ENCODE peak calls at places on chromosomes 2 and 18, in five cellular contexts. R, N, Q, B and Z are unnamed samples.

GRCh38 chr2:113126845-113127645 is at the start of gene IL1RN:
- DNase-seq in R (peak), N (peak), Q (no peak), B (no peak), Z (peak)

GRCh38 chr2:7633556-7634153 is 716.4 kb downstream of the RNF144A start:
- DNase-seq in R (no peak), N (no peak), Q (no peak), B (no peak), Z (no peak)

GRCh38 chr18:61394983-61395382 is 61.8 kb downstream of the CDH20 start:
- DNase-seq in R (no peak), N (no peak), Q (peak), B (no peak), Z (no peak)

GRCh38 chr18:45588284-45588683 is 27.0 kb upstream of the SLC14A2 start:
- DNase-seq in R (no peak), N (no peak), Q (peak), B (no peak), Z (no peak)

GRCh38 chr2:79210274-79210917 is 50.8 kb upstream of the REG3A start:
- DNase-seq in R (no peak), N (no peak), Q (no peak), B (no peak), Z (no peak)

GRCh38 chr2:120632796-120633646 is 102.6 kb upstream of the GLI2 start:
- DNase-seq in R (no peak), N (peak), Q (no peak), B (no peak), Z (no peak)

GRCh38 chr2:38461470-38461869 is 84.4 kb upstream of the ATL2 start:
- DNase-seq in R (no peak), N (no peak), Q (no peak), B (no peak), Z (no peak)

GRCh38 chr2:172995323-172996244 is 80.1 kb upstream of the MAP3K20 start:
- DNase-seq in R (no peak), N (peak), Q (peak), B (no peak), Z (no peak)

GRCh38 chr2:133045787-133046186 is 375.8 kb upstream of the LYPD1 start:
- DNase-seq in R (no peak), N (no peak), Q (no peak), B (no peak), Z (no peak)

GRCh38 chr2:167832840-167833239 is 414.6 kb downstream of the STK39 start:
- DNase-seq in R (no peak), N (no peak), Q (no peak), B (no peak), Z (no peak)

GRCh38 chr2:137925599-137925998 is 38.7 kb upstream of the HNMT start:
- DNase-seq in R (no peak), N (no peak), Q (no peak), B (no peak), Z (no peak)

GRCh38 chr2:178949151-178949550 is 100.8 kb downstream of the CCDC141 start:
- DNase-seq in R (no peak), N (no peak), Q (no peak), B (no peak), Z (no peak)

GRCh38 chr2:147198651-147199171 is 646.1 kb upstream of the ACVR2A start:
- DNase-seq in R (no peak), N (no peak), Q (no peak), B (no peak), Z (no peak)

GRCh38 chr2:217356795-217357194 is 496.9 kb upstream of the TNP1 start:
- DNase-seq in R (peak), N (no peak), Q (peak), B (no peak), Z (no peak)

GRCh38 chr2:180367831-180368230 is 360.7 kb upstream of the CWC22 start:
- DNase-seq in R (no peak), N (no peak), Q (peak), B (no peak), Z (no peak)

GRCh38 chr2:16031848-16032159 is 91.5 kb downstream of the MYCN start:
- DNase-seq in R (no peak), N (no peak), Q (no peak), B (no peak), Z (peak)

DNA sequence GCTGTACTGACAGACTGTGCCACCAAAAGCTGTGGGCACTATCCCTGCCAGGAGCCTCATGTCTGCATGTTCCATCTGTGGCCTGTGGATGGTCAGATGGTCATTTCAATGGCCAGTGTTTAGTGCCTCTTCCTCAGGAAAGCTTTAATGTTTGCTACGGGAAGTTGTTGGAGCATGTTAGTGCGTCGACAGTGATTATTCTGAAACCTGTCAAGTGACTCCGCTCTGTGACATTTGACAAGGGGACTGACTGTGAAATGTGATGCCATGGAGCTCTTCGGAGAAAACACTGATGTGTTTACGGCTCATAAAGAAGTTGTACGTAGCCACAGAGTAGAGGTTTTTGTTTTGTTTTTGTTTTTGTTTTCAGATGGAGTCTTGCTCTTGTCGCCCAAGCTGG is 18.7 kb upstream of the RGPD4 start:
- DNase-seq in R (no peak), N (no peak), Q (no peak), B (no peak), Z (no peak)
- TF ChIP-seq CTCF in R (no peak), N (no peak), Q (no peak), B (no peak), Z (no peak)

GRCh38 chr2:36570416-36570815 is 27.6 kb downstream of the FEZ2 start:
- DNase-seq in R (no peak), N (no peak), Q (no peak), B (no peak), Z (no peak)
- H3K27ac ChIP-seq in R (peak), N (no peak), Q (no peak), B (no peak), Z (no peak)

DNA sequence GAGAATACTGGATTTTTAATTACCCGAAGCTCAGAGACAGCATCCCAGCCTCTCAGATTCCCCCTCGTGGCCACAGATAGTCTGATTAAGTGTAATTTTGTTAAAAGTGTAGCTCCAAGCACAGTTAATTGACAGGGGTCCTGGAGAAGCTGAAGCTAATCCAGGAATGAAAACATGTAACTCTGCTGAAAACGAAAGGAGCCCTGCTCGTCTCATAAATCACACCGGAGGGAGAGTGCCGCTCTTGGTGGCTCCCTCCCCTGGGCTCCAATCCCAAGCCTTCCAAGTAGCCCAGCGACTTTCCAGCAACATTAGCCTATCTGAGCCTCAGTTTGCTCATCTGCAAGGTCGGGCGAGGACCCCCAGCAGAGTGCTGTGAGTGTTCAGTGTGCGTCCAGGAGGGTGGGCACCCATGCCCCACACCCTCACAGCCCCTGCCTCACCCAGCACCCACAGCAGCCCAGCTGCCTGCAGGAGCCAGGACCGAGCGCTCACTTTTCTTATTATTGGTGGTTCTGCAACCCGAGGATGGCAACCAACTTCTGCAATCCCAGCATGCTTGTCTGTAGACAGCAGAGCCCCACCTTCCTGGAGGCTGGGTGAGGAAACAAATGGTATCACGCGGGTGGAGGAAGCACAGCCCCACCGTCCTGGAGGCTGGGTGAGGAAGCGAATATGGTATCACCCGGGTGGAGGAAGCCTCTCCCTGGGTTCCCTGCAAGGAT is 220.8 kb upstream of the RAB6C start:
- DNase-seq in R (peak), N (no peak), Q (peak), B (no peak), Z (peak)
- H3K4me3 ChIP-seq in R (peak), N (no peak), Q (no peak), B (no peak), Z (no peak)

DNA sequence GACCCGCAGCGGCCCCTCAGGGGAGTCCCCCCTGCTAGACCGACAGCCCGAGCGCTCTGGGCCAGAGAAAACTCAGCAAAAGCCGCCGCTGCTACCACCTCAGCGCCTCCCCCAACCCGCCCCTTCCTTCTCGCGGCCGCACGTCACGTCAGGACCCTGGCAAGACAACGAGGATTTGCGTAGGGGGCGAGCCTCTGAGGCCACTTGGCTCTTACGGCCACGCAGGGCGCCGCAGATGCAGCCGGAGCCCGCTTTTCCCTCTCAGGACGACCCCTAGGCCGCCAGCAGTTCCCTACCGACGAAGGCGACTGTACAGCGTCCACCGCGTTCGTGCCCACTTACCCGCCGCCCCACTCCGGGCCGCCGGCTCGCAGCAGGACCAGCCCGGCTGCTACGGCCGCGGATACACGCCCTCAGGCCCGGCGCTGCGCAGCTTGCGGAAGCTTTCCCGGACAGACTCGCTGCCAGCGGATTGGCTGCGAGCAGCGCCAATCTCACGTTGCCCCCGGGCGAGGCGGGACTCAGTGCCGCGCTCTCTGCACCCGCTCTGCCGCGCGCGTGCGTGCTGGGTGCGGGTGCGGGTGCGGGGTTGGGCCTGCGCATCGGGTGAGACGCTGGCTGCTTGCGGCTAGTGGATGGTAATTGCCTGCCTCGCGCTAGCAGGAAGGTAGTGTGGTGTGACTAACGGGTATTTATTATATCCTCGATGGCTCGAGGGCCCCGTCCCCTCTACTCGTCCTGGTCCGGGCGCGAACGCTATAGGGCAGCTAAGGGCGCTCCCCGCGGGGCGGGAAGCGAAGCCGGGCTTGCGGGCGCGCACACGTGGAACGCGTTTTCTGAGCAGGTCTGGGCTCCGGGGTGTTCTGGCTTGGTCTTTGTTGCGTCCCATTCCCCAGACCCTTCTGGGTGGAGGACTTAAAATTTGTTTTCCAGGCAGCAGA is at the start of the genes ORMDL1 and PMS1:
- DNase-seq in R (peak), N (peak), Q (peak), B (peak), Z (peak)
- TF ChIP-seq CTCF in R (no peak), N (no peak), Q (no peak), B (no peak), Z (no peak)

GRCh38 chr2:111186933-111187332 is 66.2 kb downstream of the BCL2L11 start:
- DNase-seq in R (no peak), N (no peak), Q (no peak), B (no peak), Z (no peak)
- H3K27ac ChIP-seq in R (no peak), N (no peak), Q (no peak), B (no peak), Z (no peak)

DNA sequence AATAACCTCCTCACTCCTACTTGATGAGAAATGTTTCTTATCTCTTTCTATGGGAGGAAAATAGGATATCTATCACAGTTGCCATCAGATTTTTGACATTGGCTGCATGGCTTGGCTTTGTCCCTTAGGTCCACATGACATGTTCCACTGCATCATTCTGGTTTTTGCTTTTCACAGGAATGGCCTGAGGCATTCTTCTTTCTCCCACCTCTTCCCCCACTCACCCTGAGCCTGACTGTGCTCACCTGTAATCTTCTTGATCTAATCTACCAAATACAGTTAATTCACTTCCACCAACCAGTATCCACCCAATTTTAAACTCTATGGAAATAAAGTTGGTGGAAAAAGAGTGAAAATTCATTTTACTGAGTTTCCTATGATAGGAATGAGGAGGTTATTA is 763.5 kb upstream of the CELF4 start:
- DNase-seq in R (no peak), N (no peak), Q (no peak), B (no peak), Z (no peak)
- H3K4me3 ChIP-seq in R (no peak), N (no peak), Q (no peak), B (no peak), Z (no peak)

DNA sequence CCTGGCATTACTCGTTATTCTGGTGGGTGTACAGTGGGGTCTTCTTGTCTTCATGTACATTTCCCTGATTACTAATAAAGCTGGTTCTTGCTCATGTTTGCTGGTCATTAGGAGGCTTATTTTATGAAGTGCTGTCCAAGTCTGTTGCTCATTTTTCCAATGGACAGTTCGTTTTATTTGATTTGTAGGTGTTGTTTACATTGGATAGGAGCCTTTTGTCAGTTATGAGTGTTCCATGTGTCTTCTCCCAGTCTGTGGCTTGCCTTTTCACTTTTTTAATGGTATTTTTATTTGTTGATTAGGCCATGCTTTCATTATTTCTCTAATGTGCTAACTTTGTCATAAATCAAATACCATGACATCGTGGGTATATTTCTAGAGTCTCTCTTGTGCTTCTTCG is 51.9 kb downstream of the CEP192 start:
- DNase-seq in R (no peak), N (no peak), Q (no peak), B (no peak), Z (no peak)
- TF ChIP-seq CTCF in R (no peak), N (no peak), Q (no peak), B (no peak), Z (no peak)

GRCh38 chr2:131168578-131168977 is 40.8 kb upstream of the POTEE start:
- DNase-seq in R (no peak), N (no peak), Q (no peak), B (no peak), Z (no peak)
- H3K27ac ChIP-seq in R (no peak), N (no peak), Q (no peak), B (no peak), Z (no peak)

GRCh38 chr2:234983011-234983726 is 31.4 kb downstream of the SH3BP4 start:
- DNase-seq in R (no peak), N (no peak), Q (no peak), B (no peak), Z (no peak)

GRCh38 chr2:234979204-234980167 is 27.7 kb downstream of the SH3BP4 start:
- DNase-seq in R (no peak), N (peak), Q (peak), B (no peak), Z (no peak)

GRCh38 chr2:234982096-234982834 is 30.4 kb downstream of the SH3BP4 start:
- DNase-seq in R (no peak), N (no peak), Q (no peak), B (no peak), Z (no peak)

GRCh38 chr2:234980476-234981187 is 28.8 kb downstream of the SH3BP4 start:
- DNase-seq in R (no peak), N (peak), Q (peak), B (no peak), Z (no peak)

GRCh38 chr2:234981197-234982095 is 29.6 kb downstream of the SH3BP4 start:
- DNase-seq in R (peak), N (peak), Q (peak), B (no peak), Z (peak)
- H3K4me3 ChIP-seq in R (no peak), N (peak), Q (no peak), B (no peak), Z (no peak)

DNA sequence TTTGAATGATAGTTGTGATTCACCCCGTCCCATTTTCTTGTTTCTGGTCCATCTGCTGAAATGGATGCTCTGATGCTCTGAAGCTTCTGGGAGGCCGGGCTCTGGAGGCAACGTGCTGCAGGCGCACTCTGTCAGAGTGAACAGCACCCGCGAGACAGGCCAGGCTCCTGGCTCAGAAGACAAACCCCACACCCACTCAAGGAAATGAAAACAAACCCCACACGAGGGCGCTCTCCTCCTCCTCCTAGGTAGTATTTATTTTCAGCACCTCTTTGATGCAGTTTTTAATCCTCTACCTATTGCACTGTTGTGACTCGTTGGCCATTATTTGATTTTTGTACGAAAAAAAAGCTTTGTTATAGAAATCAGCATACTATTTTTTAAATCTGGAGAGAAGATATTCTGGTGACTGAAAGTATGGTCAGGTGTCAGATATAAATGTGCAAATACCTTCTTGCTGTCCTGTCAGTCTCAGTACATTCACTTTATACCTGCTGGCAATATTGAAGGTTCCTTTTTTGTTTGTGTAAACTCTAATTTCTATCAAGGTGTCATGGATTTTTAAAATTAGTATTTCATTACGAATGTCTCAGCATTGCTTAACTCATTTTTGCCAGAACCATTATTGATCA is 10.3 kb upstream of the CHST10 start:
- DNase-seq in R (no peak), N (peak), Q (peak), B (peak), Z (peak)
- TF ChIP-seq CTCF in R (no peak), N (peak), Q (peak), B (peak), Z (peak)